ENCODE peak calls at places on chromosomes 4 and X, in seven cellular contexts. E is naive thymus-derived CD4-positive, alpha-beta T cell; R is K562; D is endothelial cell of umbilical vein; J is SK-N-SH; N is DND-41; F is IMR-90. S is an unnamed sample.

GRCh38 chr4:1209821-1210220 is 37.4 kb upstream of the SPON2 start:
- DNase-seq in N (no peak), R (peak; percentile 55), J (peak; percentile 77), D (peak; percentile 62), E (no peak), F (peak; percentile 80), S (peak; percentile 58)

GRCh38 chr4:109921384-109921808 is 8.7 kb downstream of the EGF start:
- DNase-seq in F (peak; percentile 86), J (no peak), D (no peak), N (no peak), E (no peak), R (no peak), S (no peak)

GRCh38 chr4:75598390-75598789 is 31.9 kb downstream of the CDKL2 start:
- DNase-seq in F (peak; percentile 39), E (no peak), R (no peak), D (no peak), N (no peak), J (no peak), S (no peak)

GRCh38 chrX:645024-645376 is 14.4 kb downstream of the SHOX start:
- DNase-seq in J (no peak), N (no peak), R (no peak), E (no peak), D (no peak), F (no peak), S (peak; percentile 9)

GRCh38 chr4:153421980-153422379 is 44.2 kb upstream of the TMEM131L start:
- DNase-seq in J (no peak), D (no peak), N (no peak), F (no peak), E (no peak), R (no peak), S (no peak)

GRCh38 chrX:106672527-106672926 is 54.0 kb upstream of the RNF128 start:
- DNase-seq in E (no peak), J (no peak), D (no peak), R (no peak), N (no peak), F (no peak), S (no peak)

GRCh38 chr4:153114771-153115321 is 89.4 kb upstream of the TRIM2 start:
- DNase-seq in D (no peak), R (no peak), N (no peak), E (peak; percentile 92), F (peak; percentile 84), J (no peak), S (no peak)

GRCh38 chrX:68692651-68693050 is 45.2 kb downstream of the STARD8 start:
- DNase-seq in F (peak; percentile 53), J (no peak), E (no peak), R (no peak), D (no peak), N (no peak), S (no peak)

GRCh38 chr4:5370286-5370685 is 319.0 kb downstream of the STK32B start:
- DNase-seq in E (no peak), N (no peak), F (peak; percentile 94), D (no peak), R (no peak), J (no peak), S (no peak)

GRCh38 chrX:115533485-115533884 is 27.5 kb upstream of the PLS3 start:
- DNase-seq in E (no peak), J (no peak), N (no peak), F (peak; percentile 60), R (no peak), D (no peak), S (no peak)

GRCh38 chrX:154540897-154541535 is 5.6 kb downstream of the G6PD start:
- DNase-seq in N (no peak), D (no peak), F (no peak), R (no peak), E (no peak), J (no peak), S (peak; percentile 59)

GRCh38 chr4:102503301-102503746 is 2.2 kb downstream of the NFKB1 start:
- DNase-seq in D (peak; percentile 16), J (peak; percentile 14), E (peak; percentile 34), N (no peak), R (no peak), F (no peak), S (no peak)

GRCh38 chrX:154918060-154918483 is 31.9 kb downstream of the F8A1 start:
- DNase-seq in F (peak; percentile 80), R (peak; percentile 32), N (peak; percentile 45), E (peak; percentile 41), D (peak; percentile 67), J (peak; percentile 65), S (peak; percentile 65)

GRCh38 chr4:113556382-113557134 is 205.0 kb downstream of the CAMK2D start:
- DNase-seq in J (no peak), F (no peak), N (no peak), E (no peak), R (no peak), D (no peak), S (no peak)

GRCh38 chr4:22688236-22688635 is 4.5 kb upstream of the GBA3 start:
- DNase-seq in N (no peak), R (no peak), F (no peak), D (no peak), J (no peak), E (no peak), S (no peak)

GRCh38 chr4:120589787-120590186 is 332.7 kb downstream of the PRDM5 start:
- DNase-seq in J (no peak), D (no peak), E (no peak), N (no peak), F (no peak), R (no peak), S (no peak)

GRCh38 chrX:29470029-29470428 is 745.3 kb upstream of the MAGEB2 start:
- DNase-seq in D (no peak), N (no peak), R (no peak), F (peak; percentile 76), J (no peak), E (no peak), S (no peak)

GRCh38 chr4:101954975-101955678 is 164.6 kb downstream of the BANK1 start:
- DNase-seq in N (no peak), E (no peak), D (no peak), J (no peak), R (no peak), F (no peak), S (no peak)

GRCh38 chr4:41638806-41639205 is 100.8 kb downstream of the LIMCH1 start:
- DNase-seq in F (no peak), R (no peak), J (peak; percentile 41), D (no peak), E (no peak), N (no peak), S (no peak)

GRCh38 chr4:106289737-106290136 is 26.3 kb downstream of the TBCK start:
- DNase-seq in F (no peak), D (no peak), E (no peak), N (no peak), R (no peak), J (no peak), S (no peak)

DNA sequence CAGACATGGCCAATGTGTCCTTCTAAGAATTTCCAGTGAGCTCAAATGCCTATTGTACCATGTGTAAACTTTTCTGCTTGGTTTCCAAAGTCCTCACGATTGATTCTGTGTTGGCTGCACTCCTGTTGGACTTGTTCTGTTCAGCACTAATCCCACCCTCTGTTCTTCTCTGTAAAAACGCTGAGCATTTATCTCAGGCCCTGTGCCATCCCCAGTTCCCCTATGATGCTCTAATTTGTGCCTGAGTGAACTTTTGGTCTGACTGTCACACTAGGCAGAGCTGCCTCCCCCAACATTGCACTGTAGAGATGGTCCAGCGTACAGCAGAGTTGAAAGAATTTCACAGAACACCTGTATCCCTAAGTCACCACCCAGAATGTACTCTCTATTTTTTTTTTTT is 76.1 kb upstream of the STS start:
- DNase-seq in N (peak; percentile 61), F (no peak), R (no peak), J (no peak), E (no peak), D (no peak), S (no peak)
- H3K36me3 ChIP-seq in N (peaks cover 49% of the 10 kb centered on the region), F (peaks cover 6% of the 10 kb centered on the region), R (peaks cover 11% of the 10 kb centered on the region), J (no peaks in the 10 kb centered on the region), E (peaks cover 2% of the 10 kb centered on the region), D (no peaks in the 10 kb centered on the region), S (no peaks in the 10 kb centered on the region)

DNA sequence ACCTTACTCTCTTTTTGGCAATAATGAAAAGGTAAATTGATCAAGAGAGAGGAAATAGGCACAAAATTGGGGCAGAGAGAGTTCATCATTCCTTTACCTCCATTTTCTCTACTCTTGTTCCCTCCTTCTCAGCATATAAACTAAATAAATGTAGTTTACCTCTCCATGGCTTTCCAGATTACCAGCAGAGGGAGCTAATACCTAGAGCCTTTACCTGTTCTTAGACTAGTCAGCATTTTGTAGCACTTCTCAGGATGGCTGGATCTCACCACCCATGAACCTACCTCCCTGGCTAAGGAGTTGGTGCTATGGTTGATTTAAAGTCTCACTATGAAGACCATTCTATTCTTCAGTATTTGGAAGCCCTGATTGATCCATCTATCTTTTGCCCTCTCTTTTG is 15.7 kb downstream of the OFD1 start:
- DNase-seq in R (no peak), N (no peak), E (peak; percentile 52), D (peak; percentile 35), J (peak; percentile 36), F (peak; percentile 48), S (no peak)
- H3K36me3 ChIP-seq in R (peaks cover 79% of the 10 kb centered on the region), N (peaks cover 55% of the 10 kb centered on the region), E (peaks cover 38% of the 10 kb centered on the region), D (no peaks in the 10 kb centered on the region), J (peaks cover 62% of the 10 kb centered on the region), F (no peaks in the 10 kb centered on the region), S (no peaks in the 10 kb centered on the region)

GRCh38 chrX:48478806-48479205 is 2.8 kb downstream of the FTSJ1 start:
- DNase-seq in N (no peak), J (no peak), D (no peak), F (no peak), E (no peak), R (no peak), S (no peak)

GRCh38 chrX:48480142-48480541 is 4.1 kb downstream of the FTSJ1 start:
- DNase-seq in N (no peak), F (no peak), E (no peak), D (no peak), R (no peak), J (no peak), S (no peak)

GRCh38 chrX:48477960-48478755 is 2.2 kb downstream of the FTSJ1 start:
- DNase-seq in F (no peak), N (no peak), D (no peak), J (no peak), R (no peak), E (no peak), S (no peak)

GRCh38 chrX:48482526-48482925 is 6.5 kb downstream of the FTSJ1 start:
- DNase-seq in F (no peak), R (no peak), N (no peak), D (no peak), J (no peak), E (no peak), S (no peak)

GRCh38 chrX:48480583-48480982 is 4.6 kb downstream of the FTSJ1 start:
- DNase-seq in J (no peak), R (no peak), E (no peak), F (no peak), D (no peak), N (no peak), S (no peak)
- H3K36me3 ChIP-seq in J (no peaks in the 10 kb centered on the region), R (peaks cover 75% of the 10 kb centered on the region), E (peaks cover 36% of the 10 kb centered on the region), F (peaks cover 13% of the 10 kb centered on the region), D (no peaks in the 10 kb centered on the region), N (peaks cover 55% of the 10 kb centered on the region), S (peaks cover 11% of the 10 kb centered on the region)

DNA sequence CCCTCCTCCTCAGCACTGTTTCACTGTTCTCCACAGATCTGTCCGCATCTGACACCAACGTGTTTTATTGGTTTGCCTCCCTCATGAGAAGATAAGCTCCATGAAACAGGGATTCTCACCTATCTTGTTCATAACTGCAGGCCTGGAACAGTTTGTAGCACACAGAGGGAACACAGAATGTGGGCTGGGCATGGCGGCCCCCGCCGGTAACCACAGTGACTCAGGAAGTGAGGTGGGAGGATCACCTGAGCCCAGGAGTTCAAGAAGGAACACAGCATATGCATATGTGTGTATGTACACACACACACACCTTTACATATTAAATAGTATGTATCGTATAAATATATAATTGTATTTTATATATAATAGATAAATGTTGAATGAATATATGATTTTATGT is 168.6 kb downstream of the AFAP1 start:
- DNase-seq in E (peak; percentile 47), F (no peak), R (no peak), D (no peak), N (no peak), J (no peak), S (no peak)
- H3K36me3 ChIP-seq in E (peaks cover 48% of the 10 kb centered on the region), F (peaks cover 93% of the 10 kb centered on the region), R (peaks cover 13% of the 10 kb centered on the region), D (peaks cover 52% of the 10 kb centered on the region), N (no peaks in the 10 kb centered on the region), J (peaks cover 87% of the 10 kb centered on the region), S (no peaks in the 10 kb centered on the region)

S was measured in adrenal gland.